ENCODE peak calls at places on chromosome 5, in six cellular contexts. U, Q, X, K, T and L are unnamed samples.

GRCh38 chr5:135880278-135880677 is 15.4 kb downstream of the IL9 start:
- DNase-seq in K (no peak), T (no peak), U (no peak), Q (no peak), X (no peak), L (no peak)

GRCh38 chr5:64229163-64229774 is 63.6 kb downstream of the RNF180 start:
- DNase-seq in K (no peak), Q (no peak), U (peak), T (peak), X (no peak), L (no peak)

GRCh38 chr5:163809480-163809879 is 304.1 kb downstream of the MAT2B start:
- DNase-seq in T (no peak), X (no peak), K (no peak), Q (no peak), U (no peak), L (no peak)

GRCh38 chr5:176810687-176811501 is 535 bp downstream of the UNC5A start:
- DNase-seq in X (no peak), U (peak), T (no peak), Q (no peak), K (no peak), L (no peak)

GRCh38 chr5:31113101-31113500 is 80.4 kb upstream of the CDH6 start:
- DNase-seq in K (no peak), T (no peak), Q (no peak), U (peak), X (peak), L (no peak)

GRCh38 chr5:128237504-128237903 is 153.9 kb downstream of the SLC12A2 start:
- DNase-seq in X (no peak), Q (no peak), K (no peak), U (peak), T (no peak), L (no peak)

GRCh38 chr5:113480243-113480642 is 8.0 kb downstream of the MCC start:
- DNase-seq in K (no peak), U (no peak), Q (no peak), X (no peak), T (no peak), L (no peak)

GRCh38 chr5:96489518-96489917 is 56.5 kb upstream of the PCSK1 start:
- DNase-seq in K (no peak), Q (no peak), U (no peak), X (no peak), T (no peak), L (no peak)

GRCh38 chr5:163105456-163105855 is 331.9 kb upstream of the CCNG1 start:
- DNase-seq in U (peak), Q (no peak), T (no peak), K (no peak), X (no peak), L (no peak)

GRCh38 chr5:115641948-115642347 is 16.1 kb upstream of the TMED7 start:
- DNase-seq in Q (no peak), T (no peak), X (no peak), U (peak), K (no peak), L (no peak)

GRCh38 chr5:65198777-65199120 is 283.0 kb downstream of the ADAMTS6 start:
- DNase-seq in T (no peak), K (no peak), Q (no peak), X (peak), U (peak), L (no peak)

GRCh38 chr5:11191673-11192072 is 430.6 kb upstream of the DAP start:
- DNase-seq in T (no peak), U (no peak), X (no peak), K (no peak), Q (no peak), L (no peak)

GRCh38 chr5:79464695-79465332 is 49.1 kb downstream of the HOMER1 start:
- DNase-seq in K (no peak), Q (no peak), X (no peak), T (peak), U (peak), L (no peak)

GRCh38 chr5:15683332-15683731 is 183.4 kb downstream of the FBXL7 start:
- DNase-seq in Q (no peak), U (no peak), T (no peak), X (no peak), K (no peak), L (no peak)

GRCh38 chr5:29896651-29897050 is 1296.8 kb upstream of the CDH6 start:
- DNase-seq in T (no peak), U (no peak), X (no peak), K (no peak), Q (no peak), L (no peak)

GRCh38 chr5:137622850-137623249 is 113.0 kb downstream of the KLHL3 start:
- DNase-seq in Q (no peak), T (no peak), X (no peak), U (peak), K (peak), L (no peak)

GRCh38 chr5:140259509-140259908 is 43.4 kb downstream of the PFDN1 start:
- DNase-seq in K (no peak), U (no peak), T (no peak), Q (no peak), X (no peak), L (no peak)

GRCh38 chr5:170603578-170604565 is 100.1 kb downstream of the KCNIP1 start:
- DNase-seq in X (no peak), K (no peak), Q (no peak), T (peak), U (peak), L (peak)

GRCh38 chr5:180391276-180391675 is 38.1 kb upstream of the GFPT2 start:
- DNase-seq in T (no peak), X (no peak), U (no peak), Q (no peak), K (no peak), L (no peak)

GRCh38 chr5:81971086-81971693 is 633 bp upstream of the ATG10 start:
- DNase-seq in X (no peak), U (peak), K (no peak), Q (no peak), T (peak), L (no peak)

GRCh38 chr5:148922606-148923005 is 96.2 kb downstream of the ADRB2 start:
- DNase-seq in Q (no peak), U (no peak), K (no peak), T (no peak), X (no peak), L (no peak)

GRCh38 chr5:16538001-16538400 is 72.4 kb upstream of the ZNF622 start:
- DNase-seq in U (no peak), X (no peak), T (no peak), K (no peak), Q (no peak), L (no peak)

GRCh38 chr5:176818391-176819098 is 8.2 kb downstream of the UNC5A start:
- DNase-seq in X (no peak), U (no peak), T (no peak), K (no peak), Q (peak), L (no peak)

GRCh38 chr5:154198611-154199230 is 8.2 kb downstream of the GALNT10 start:
- DNase-seq in X (peak), K (no peak), Q (no peak), U (peak), T (peak), L (no peak)